ENCODE peak calls at places on chromosomes 5 and 9, in six cellular contexts. D is mesenchymal stem cell, K is IMR-90, L is H1, J is H9, R is trophoblast cell. C is an unnamed sample.

GRCh38 chr5:160760008-160760407 is 92.0 kb downstream of the ATP10B start:
- DNase-seq in R (no peak), D (no peak), L (no peak), K (no peak), J (no peak), C (no peak)

GRCh38 chr5:151931260-151931659 is 6.6 kb upstream of the GLRA1 start:
- DNase-seq in J (no peak), K (no peak), D (no peak), R (no peak), L (no peak), C (no peak)

GRCh38 chr9:68683433-68683832 is 21.6 kb upstream of the PIP5K1B start:
- DNase-seq in R (no peak), L (no peak), D (no peak), J (no peak), K (no peak), C (no peak)

GRCh38 chr9:84841915-84842314 is 172.4 kb downstream of the NTRK2 start:
- DNase-seq in D (no peak), L (no peak), R (peak), K (no peak), J (no peak), C (no peak)

GRCh38 chr9:95104966-95105365 is 212.5 kb downstream of the FANCC start:
- DNase-seq in K (no peak), J (no peak), D (no peak), R (no peak), L (no peak), C (no peak)

GRCh38 chr5:2750758-2751464 is 566 bp downstream of the IRX2 start:
- DNase-seq in R (peak), L (no peak), J (no peak), D (no peak), K (no peak), C (no peak)

GRCh38 chr5:43769576-43770352 is 166.8 kb downstream of the NNT start:
- DNase-seq in R (peak), D (peak), J (no peak), L (no peak), K (peak), C (no peak)

GRCh38 chr9:5459289-5459829 is 9.0 kb downstream of the CD274 start:
- DNase-seq in K (no peak), D (peak), J (peak), R (peak), L (no peak), C (no peak)

GRCh38 chr5:155076379-155076778 is 62.8 kb downstream of the KIF4B start:
- DNase-seq in L (no peak), J (no peak), R (no peak), K (no peak), D (no peak), C (no peak)

GRCh38 chr5:142998316-142998862 is 228.2 kb downstream of the ARHGAP26 start:
- DNase-seq in L (no peak), K (no peak), D (no peak), R (no peak), J (no peak), C (no peak)

GRCh38 chr5:162187371-162187770 is 119.8 kb downstream of the GABRG2 start:
- DNase-seq in J (no peak), L (no peak), K (no peak), R (no peak), D (no peak), C (no peak)

GRCh38 chr9:38107811-38108304 is 38.8 kb upstream of the SHB start:
- DNase-seq in J (no peak), R (no peak), L (no peak), D (no peak), K (no peak), C (peak)

GRCh38 chr5:62327627-62328026 is 21.6 kb downstream of the KIF2A start:
- DNase-seq in D (no peak), L (no peak), R (no peak), K (no peak), J (no peak), C (no peak)

GRCh38 chr5:163221581-163221980 is 215.8 kb upstream of the CCNG1 start:
- DNase-seq in R (no peak), D (no peak), K (no peak), J (no peak), L (no peak), C (no peak)

DNA sequence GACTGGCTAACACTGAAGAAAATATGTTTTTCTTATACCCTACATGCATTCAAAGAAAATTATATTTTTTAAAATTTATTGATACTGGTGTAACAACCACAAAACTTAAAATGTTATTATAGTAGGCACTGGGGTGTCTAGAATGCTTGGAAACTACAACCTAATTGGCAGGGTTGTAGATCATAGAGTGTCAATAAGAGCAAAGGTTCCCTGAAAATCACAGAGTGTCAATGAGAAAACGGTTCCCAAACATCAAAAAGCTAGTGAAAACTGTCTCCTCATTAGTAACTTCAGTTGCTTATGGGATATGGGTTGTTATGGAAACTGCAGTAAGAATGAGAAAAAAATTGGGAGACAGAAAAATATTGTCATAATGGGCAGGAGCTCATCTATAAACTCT is 214.4 kb upstream of the CCNG1 start:
- DNase-seq in R (no peak), D (no peak), L (no peak), J (no peak), K (no peak), C (no peak)
- H4K91ac ChIP-seq in R (no peak), D (no peak), L (no peak), J (no peak), K (no peak), C (no peak)

DNA sequence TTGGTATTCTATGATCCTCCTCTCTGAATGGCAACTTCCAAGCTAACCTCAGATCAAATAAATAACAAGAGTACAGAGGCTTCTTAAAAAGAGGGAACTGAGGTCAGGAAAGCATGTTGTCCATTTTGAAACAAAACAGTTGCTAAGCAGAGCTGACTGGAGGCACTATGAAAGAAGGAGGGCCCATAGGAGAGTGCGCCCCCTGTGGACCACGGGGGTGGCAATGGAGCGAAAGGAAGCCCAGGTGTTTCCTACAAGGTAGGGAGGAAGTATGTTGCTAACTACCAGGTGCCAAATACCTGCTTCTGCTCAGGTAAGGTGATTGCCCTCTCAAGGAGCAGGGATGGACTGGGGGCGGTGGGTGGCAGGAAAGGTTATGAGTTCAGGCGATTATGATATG is 101.8 kb upstream of the MAST4 start:
- DNase-seq in R (peak), J (peak), K (no peak), D (no peak), L (peak), C (no peak)
- H2AK5ac ChIP-seq in R (no peak), J (no peak), K (no peak), D (no peak), L (no peak), C (no peak)

GRCh38 chr5:110354341-110354740 is 372.1 kb downstream of the TMEM232 start:
- DNase-seq in J (no peak), D (no peak), K (no peak), R (no peak), L (no peak), C (no peak)

GRCh38 chr5:110354896-110355295 is 371.6 kb downstream of the TMEM232 start:
- DNase-seq in J (no peak), R (no peak), L (no peak), K (no peak), D (no peak), C (no peak)

GRCh38 chr5:110351451-110351850 is 375.0 kb downstream of the TMEM232 start:
- DNase-seq in K (no peak), D (no peak), R (no peak), L (no peak), J (no peak), C (no peak)

GRCh38 chr5:110361501-110361900 is 365.0 kb downstream of the TMEM232 start:
- DNase-seq in J (no peak), K (no peak), D (peak), R (peak), L (no peak), C (no peak)

GRCh38 chr5:110356687-110357086 is 369.8 kb downstream of the TMEM232 start:
- DNase-seq in J (no peak), L (no peak), D (no peak), R (no peak), K (no peak), C (no peak)
- H3K14ac ChIP-seq in J (no peak), L (no peak), D (no peak), R (no peak), K (no peak), C (no peak)

GRCh38 chr5:145495741-145496140 is 339.4 kb downstream of the PRELID2 start:
- DNase-seq in R (peak), D (peak), K (peak), L (no peak), J (no peak), C (no peak)

GRCh38 chr5:145495171-145495570 is 340.0 kb downstream of the PRELID2 start:
- DNase-seq in D (no peak), L (no peak), R (no peak), K (no peak), J (no peak), C (no peak)

GRCh38 chr5:145497041-145497440 is 338.1 kb downstream of the PRELID2 start:
- DNase-seq in D (no peak), K (no peak), L (no peak), R (no peak), J (no peak), C (no peak)

DNA sequence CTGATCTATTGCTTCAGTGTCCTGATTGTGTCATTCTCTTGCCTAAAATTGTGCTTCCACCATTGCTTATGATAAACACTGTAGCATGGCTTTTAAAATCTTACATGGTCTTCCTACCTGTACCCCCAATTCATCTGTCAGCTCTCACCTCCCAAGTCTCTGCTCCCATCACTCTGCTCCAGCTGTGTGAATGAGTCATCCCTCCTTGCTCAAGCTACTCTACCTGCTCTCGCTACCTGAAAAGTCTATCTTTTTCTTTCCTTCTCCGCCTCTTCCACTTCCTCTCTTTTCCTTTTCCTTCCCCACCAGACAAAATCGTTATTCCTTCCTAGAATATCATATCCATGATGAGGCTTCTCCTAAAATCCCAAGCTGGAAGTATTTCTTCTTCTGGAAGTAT is 341.7 kb downstream of the PRELID2 start:
- DNase-seq in J (no peak), K (no peak), R (no peak), L (no peak), D (no peak), C (no peak)
- H4K91ac ChIP-seq in J (no peak), K (peak), R (no peak), L (no peak), D (no peak), C (no peak)

DNA sequence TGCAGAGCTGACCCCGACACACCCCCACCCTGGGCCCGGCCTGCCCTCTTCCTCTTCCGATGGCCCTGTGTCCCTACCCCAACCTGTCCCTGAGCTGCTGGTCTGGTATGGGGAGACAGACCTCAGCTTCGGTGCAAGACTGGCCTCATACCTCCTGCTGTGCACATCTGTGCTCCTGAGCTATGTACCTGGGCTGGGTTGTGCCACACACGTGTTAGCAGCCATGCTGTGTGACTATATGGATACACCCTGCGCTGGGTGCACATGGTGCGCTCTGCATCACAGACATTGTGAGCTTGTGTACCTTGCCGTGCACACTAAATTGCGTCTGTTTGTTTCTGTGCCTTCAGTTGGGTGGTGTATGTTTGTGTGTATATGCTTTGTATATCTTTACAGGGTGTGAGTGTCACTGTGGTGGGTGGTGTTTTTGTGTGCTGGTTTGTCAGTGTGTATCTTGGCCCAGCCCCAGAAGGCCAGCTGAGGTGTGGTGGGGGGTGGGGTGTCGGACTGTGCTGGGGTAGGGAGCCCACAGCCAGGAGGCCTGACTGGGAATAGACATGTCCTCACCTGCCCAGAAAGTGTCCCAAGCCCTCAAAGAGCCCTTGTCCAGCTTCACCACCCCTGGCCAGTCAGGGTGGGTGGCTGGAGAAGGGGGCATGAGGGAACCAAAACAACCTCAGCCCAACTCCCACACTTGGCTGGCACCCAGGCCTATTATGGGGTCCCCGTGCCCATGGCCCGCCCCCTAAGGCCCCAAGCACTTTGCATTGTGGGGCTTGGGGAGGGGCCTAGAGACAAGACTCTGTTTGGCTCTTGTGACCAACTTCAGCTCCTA is 56.6 kb upstream of the PSD2 start:
- DNase-seq in D (no peak), R (no peak), K (no peak), L (no peak), J (no peak), C (no peak)
- H2AK5ac ChIP-seq in D (peak), R (no peak), K (no peak), L (peak), J (no peak), C (no peak)

GRCh38 chr9:107991581-107991980 is 502.0 kb upstream of the KLF4 start:
- DNase-seq in K (no peak), L (no peak), R (no peak), J (no peak), D (no peak), C (no peak)
- H3K14ac ChIP-seq in K (no peak), L (no peak), R (no peak), J (no peak), D (no peak), C (no peak)

GRCh38 chr5:147880461-147880860 is 1.9 kb downstream of the SCGB3A2 start:
- DNase-seq in D (no peak), J (no peak), L (no peak), R (peak), K (no peak), C (no peak)
- H4K91ac ChIP-seq in D (no peak), J (no peak), L (no peak), R (no peak), K (no peak), C (no peak)

C was measured in neuronal stem cell.